ENCODE peak calls at places on chromosome 9, in four cellular contexts. T is IMR-90, W is H9, A is neuronal stem cell. Y is an unnamed sample.

GRCh38 chr9:77589046-77589795 is 58.9 kb downstream of the GNA14 start:
- DNase-seq in T (no peak), W (no peak), A (no peak), Y (peak; percentile 53)

GRCh38 chr9:113299800-113300292 is 3.3 kb downstream of the RNF183 start:
- DNase-seq in T (no peak), W (no peak), A (no peak), Y (no peak)

GRCh38 chr9:70625078-70625477 is 210.6 kb upstream of the KLF9 start:
- DNase-seq in T (no peak), W (no peak), A (no peak), Y (no peak)

GRCh38 chr9:35489313-35490154 is at the start of gene RUSC2:
- DNase-seq in T (peak; percentile 90), W (peak; percentile 89), A (peak; percentile 89), Y (peak; percentile 96)

GRCh38 chr9:121222524-121223171 is 21.0 kb upstream of the RAB14 start:
- DNase-seq in T (peak; percentile 61), W (no peak), A (no peak), Y (peak; percentile 18)

GRCh38 chr9:4661165-4662095 is 664 bp upstream of the PLPP6 start:
- DNase-seq in T (peak; percentile 55), W (no peak), A (no peak), Y (no peak)

GRCh38 chr9:106682420-106682819 is 180.5 kb upstream of the ZNF462 start:
- DNase-seq in T (no peak), W (no peak), A (no peak), Y (peak; percentile 85)

GRCh38 chr9:69122086-69122390 is 52.0 kb upstream of the TJP2 start:
- DNase-seq in T (peak; percentile 61), W (peak; percentile 59), A (no peak), Y (peak; percentile 80)

GRCh38 chr9:90979138-90979551 is 177.5 kb downstream of the SYK start:
- DNase-seq in T (no peak), W (no peak), A (no peak), Y (no peak)

GRCh38 chr9:137739371-137739915 is 120.6 kb downstream of the EHMT1 start:
- DNase-seq in T (no peak), W (no peak), A (no peak), Y (no peak)

GRCh38 chr9:137741330-137741729 is 122.5 kb downstream of the EHMT1 start:
- DNase-seq in T (no peak), W (no peak), A (no peak), Y (no peak)

GRCh38 chr9:137742698-137743097 is 123.9 kb downstream of the EHMT1 start:
- DNase-seq in T (peak; percentile 16), W (no peak), A (no peak), Y (no peak)

GRCh38 chr9:137743695-137744094 is 124.9 kb downstream of the EHMT1 start:
- DNase-seq in T (no peak), W (no peak), A (no peak), Y (no peak)

GRCh38 chr9:137740311-137740710 is 121.5 kb downstream of the EHMT1 start:
- DNase-seq in T (peak; percentile 78), W (no peak), A (no peak), Y (peak; percentile 36)
- H3K9ac ChIP-seq in T (no peak overlapping the region), W (no peak overlapping the region), A (no peak overlapping the region), Y (no peak overlapping the region)

DNA sequence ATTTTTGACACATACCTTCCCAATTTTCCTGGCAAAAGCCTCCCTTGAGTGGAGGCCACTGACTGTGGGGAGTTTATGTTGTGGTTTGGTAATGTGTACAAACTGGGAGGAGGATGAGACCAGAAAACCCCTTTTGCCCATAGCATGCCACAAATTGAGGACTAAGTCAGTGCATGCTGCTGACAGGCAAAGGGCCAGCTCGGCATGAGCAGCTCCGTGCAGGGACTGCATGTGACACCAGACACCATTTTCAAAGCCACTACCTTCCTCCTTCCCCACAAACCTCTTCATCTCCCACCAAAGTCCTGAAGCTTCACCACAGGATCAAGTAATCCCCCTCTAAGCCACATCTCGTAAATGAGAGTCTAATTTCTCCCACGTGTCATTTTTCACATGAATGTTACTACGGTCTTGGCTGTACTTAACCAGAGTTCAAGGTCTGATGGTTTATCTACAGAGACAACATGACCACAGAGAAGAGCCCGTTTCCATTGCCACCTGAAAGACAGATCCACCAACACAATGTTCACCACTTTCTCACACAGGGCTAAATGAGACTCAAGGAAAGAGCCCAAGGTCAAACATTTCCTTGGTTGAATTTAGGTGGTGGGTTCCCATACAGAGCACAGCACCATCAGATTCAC is 106.5 kb downstream of the NFIB start:
- DNase-seq in T (no peak), W (no peak), A (no peak), Y (no peak)
- H3K23ac ChIP-seq in T (no peak overlapping the region), W (no peak overlapping the region), A (no peak overlapping the region), Y (no peak overlapping the region)

DNA sequence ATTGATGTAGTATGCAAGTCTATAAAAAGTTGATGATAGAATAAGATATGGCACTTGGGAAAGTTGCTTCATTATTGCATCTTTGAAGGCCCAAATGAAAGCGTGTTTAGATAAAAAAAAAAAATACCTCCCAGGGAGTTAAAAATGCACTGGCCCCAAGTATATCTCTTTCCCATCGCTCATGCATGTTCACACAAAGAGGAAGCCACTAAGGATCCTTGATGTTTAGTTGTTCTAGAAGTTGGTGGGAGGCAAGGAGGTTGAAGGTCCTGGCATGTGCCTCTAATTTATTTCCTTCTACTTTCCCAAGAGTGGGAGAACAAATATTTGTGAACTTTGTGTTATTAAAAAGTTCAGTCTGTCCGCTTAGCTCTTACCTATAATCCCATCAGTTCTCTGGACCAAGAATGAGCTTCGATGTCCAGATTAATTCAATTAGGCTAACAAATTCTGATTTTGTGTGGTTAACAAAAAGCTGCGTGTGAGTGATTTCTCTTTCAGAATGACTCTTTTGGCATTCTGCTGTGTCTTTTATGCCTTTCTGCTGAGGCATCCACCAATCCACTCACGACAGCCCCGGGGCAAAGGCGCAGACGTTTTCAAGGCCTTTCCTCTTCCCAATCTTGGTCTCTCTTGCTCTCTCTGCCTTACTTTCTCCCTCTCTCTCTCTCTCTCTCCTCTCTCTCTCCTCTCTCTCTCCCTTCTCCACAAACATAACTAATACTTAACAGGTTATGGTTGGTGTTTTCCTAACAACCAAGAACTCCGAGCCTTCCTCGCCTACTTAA is 135.1 kb upstream of the ERCC6L2 start:
- DNase-seq in T (no peak), W (no peak), A (no peak), Y (no peak)
- H3K9ac ChIP-seq in T (no peak overlapping the region), W (no peak overlapping the region), A (no peak overlapping the region), Y (no peak overlapping the region)

GRCh38 chr9:107853461-107853860 is 363.9 kb upstream of the KLF4 start:
- DNase-seq in T (no peak), W (no peak), A (no peak), Y (no peak)
- H3K23ac ChIP-seq in T (no peak overlapping the region), W (no peak overlapping the region), A (no peak overlapping the region), Y (no peak overlapping the region)

GRCh38 chr9:95876595-95876994 is 1.1 kb downstream of the ERCC6L2 start:
- DNase-seq in T (peak; percentile 22), W (no peak), A (no peak), Y (peak; percentile 28)
- H3K9ac ChIP-seq in T (no peak overlapping the region), W (no peak overlapping the region), A (no peak overlapping the region), Y (no peak overlapping the region)

DNA sequence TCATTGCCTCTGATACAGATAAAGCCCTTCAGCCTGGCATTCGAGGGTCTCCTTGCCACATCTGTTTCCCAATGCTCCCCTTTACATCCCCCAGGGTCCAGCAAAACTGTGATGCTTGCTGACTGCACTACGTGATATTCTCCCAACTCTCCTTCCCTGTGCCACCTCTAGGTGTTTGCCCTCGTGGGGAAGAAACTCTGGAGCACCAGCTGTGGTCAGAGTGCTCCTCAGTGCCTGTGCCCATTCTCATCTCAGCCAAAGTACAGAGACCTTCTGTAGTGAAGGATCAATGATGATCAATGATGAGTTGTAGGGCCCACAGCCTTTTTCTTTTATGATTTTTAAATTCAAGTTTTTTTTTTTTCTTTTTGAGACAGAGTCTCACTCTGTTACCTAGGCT is 40.3 kb upstream of the MELK start:
- DNase-seq in T (no peak), W (no peak), A (no peak), Y (no peak)
- H3K23ac ChIP-seq in T (no peak overlapping the region), W (no peak overlapping the region), A (no peak overlapping the region), Y (no peak overlapping the region)

GRCh38 chr9:21965401-21965951 is 28.7 kb downstream of the CDKN2A start:
- DNase-seq in T (peak; percentile 77), W (peak; percentile 75), A (peak; percentile 61), Y (peak; percentile 87)
- H3K9ac ChIP-seq in T (peak overlapping the region; percentile 41), W (no peak overlapping the region), A (no peak overlapping the region), Y (peak overlapping the region; percentile 49)

DNA sequence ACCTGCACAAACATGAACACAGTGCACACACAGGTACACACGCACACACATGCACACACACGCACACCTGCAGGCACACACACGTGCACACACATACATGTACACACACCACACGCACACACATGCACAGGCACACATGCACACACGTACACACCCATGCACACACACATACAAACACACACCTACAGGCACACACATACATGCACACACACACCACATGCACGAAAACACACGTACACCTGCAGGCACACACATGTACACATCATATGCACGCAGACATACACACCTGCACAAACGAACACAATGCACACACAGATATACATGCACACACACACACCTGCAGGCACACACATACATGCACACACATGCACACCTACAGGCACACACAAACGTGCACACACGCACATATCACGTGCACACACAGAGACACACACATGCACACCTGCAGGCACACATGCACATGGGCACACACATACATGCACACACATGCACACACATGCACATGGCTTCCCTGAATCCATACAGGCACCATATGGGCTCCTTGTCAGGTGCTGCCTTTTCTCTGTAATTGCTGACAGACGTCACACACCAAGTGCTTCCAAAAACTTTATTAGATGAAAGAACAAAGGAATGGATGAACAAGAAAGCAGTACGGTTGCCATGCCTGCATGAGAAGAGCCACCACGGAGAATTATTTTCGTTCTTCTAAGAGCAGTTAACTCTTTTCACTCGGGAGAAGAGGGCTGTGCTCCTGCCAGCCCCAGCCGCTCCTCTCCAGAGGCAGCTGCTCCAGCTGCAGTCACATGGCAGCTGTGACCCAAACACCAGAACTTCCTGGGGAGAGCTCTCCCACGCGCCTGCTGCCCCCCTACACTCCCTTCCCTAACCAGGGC is 57.2 kb downstream of the EXD3 start:
- DNase-seq in T (no peak), W (no peak), A (no peak), Y (no peak)
- H3K23ac ChIP-seq in T (no peak overlapping the region), W (no peak overlapping the region), A (peak overlapping the region; percentile 94), Y (no peak overlapping the region)

Y was measured in mesendoderm.